ENCODE peak calls at places on chromosomes 2 and 18, in five cellular contexts. Q is H1, O is A549, R is HepG2, D is K562. N is an unnamed sample.

GRCh38 chr2:15758779-15759343 is 167.2 kb downstream of the DDX1 start:
- DNase-seq in D (no peak), R (no peak), Q (peak; percentile 14), O (no peak), N (no peak)

GRCh38 chr2:46276652-46277051 is 20.6 kb upstream of the EPAS1 start:
- DNase-seq in R (no peak), Q (no peak), D (no peak), O (peak; percentile 33), N (no peak)

GRCh38 chr2:23900133-23900926 is 26.6 kb downstream of the ATAD2B start:
- DNase-seq in O (peak; percentile 31), R (no peak), D (no peak), Q (no peak), N (no peak)

GRCh38 chr18:69081846-69082245 is 284.0 kb downstream of the CCDC102B start:
- DNase-seq in Q (no peak), D (no peak), O (no peak), R (no peak), N (no peak)

GRCh38 chr2:73175663-73176204 is 26.6 kb upstream of the NOTO start:
- DNase-seq in Q (peak; percentile 79), R (peak; percentile 53), O (no peak), D (peak; percentile 85), N (no peak)

GRCh38 chr18:34598136-34598635 is 111.9 kb upstream of the DTNA start:
- DNase-seq in Q (no peak), O (no peak), R (no peak), D (no peak), N (no peak)

GRCh38 chr2:137910641-137911040 is 53.6 kb upstream of the HNMT start:
- DNase-seq in R (peak; percentile 55), Q (no peak), D (no peak), O (no peak), N (no peak)

GRCh38 chr18:22504251-22504650 is 86.5 kb upstream of the CTAGE1 start:
- DNase-seq in R (no peak), D (no peak), Q (no peak), O (no peak), N (no peak)

GRCh38 chr2:191501390-191502168 is 176.4 kb upstream of the NABP1 start:
- DNase-seq in D (no peak), R (peak; percentile 35), Q (no peak), O (peak; percentile 33), N (no peak)

DNA sequence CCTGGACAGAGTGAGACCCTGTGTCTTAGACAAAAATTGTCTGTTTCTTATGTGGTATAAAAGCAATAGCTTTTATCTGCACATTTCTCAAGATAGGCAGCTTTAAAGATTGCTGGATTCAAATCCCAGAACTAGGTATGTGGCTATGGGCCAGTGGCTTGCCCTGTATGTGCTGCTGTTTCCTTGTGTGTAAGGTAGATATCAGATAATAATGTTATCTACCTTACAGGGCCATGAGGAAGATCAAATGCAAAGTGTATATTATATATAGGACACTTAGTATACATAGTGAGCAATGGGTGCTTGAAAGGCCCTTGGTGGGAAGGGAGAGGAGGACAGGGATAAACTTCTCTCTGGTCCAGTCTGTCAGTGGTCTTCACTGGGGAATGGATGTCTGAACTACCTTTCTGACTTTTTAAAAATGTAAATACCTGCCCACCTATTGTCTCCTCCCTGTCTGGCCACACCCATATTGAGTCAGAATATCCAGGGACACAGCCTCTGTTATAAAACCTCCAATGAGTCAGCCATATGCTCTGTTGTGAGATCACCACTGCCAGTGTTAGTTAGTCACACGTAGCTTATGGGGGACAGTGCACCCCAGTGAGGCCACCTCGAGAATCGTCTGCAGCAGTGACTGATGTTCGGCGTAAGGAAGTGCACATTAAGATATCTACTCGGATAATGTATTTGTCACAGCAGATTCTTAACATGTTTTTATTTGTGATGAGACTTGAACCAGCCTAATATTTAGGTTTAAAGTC is 383.4 kb downstream of the PTPRM start:
- DNase-seq in O (peak; percentile 66), D (peak; percentile 12), R (peak; percentile 20), Q (no peak), N (no peak)
- TF ChIP-seq KDM1A in O (no peak), D (no peak), R (no peak), Q (no peak), N (no peak)

GRCh38 chr2:113167962-113168340 is 5.8 kb upstream of the PSD4 start:
- DNase-seq in D (no peak), O (no peak), R (no peak), Q (peak; percentile 26), N (no peak)

GRCh38 chr2:113166187-113166645 is 7.6 kb upstream of the PSD4 start:
- DNase-seq in D (no peak), R (peak; percentile 50), Q (no peak), O (no peak), N (no peak)

GRCh38 chr2:113167115-113167932 is 6.4 kb upstream of the PSD4 start:
- DNase-seq in R (peak; percentile 93), D (no peak), Q (peak; percentile 31), O (no peak), N (no peak)

GRCh38 chr2:113171359-113172075 is 2.3 kb upstream of the PSD4 start:
- DNase-seq in Q (no peak), D (no peak), O (no peak), R (no peak), N (no peak)

GRCh38 chr2:113169002-113169530 is 4.7 kb upstream of the PSD4 start:
- DNase-seq in D (no peak), Q (peak; percentile 22), O (no peak), R (no peak), N (no peak)
- TF ChIP-seq KDM1A in D (no peak), Q (no peak), O (no peak), R (no peak), N (no peak)

DNA sequence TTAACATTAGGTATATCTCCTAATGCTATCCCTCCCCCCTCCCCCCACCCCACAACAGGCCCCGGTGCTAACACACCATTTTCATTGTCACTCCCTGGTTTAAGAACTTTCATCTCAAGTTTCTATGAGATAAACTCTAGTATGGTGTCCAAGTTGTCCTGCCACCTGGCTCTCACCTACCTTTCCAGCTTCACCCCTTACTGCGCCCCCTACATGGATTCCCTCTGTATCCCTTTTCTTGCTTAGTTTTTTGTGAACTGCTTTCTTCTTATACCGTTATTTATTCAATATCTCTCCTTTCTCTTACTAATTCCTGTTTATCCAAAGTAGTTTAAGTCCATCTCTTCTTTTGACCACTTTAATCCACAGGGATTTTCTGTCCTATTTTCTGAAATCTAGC is 15.2 kb downstream of the EML4 start:
- DNase-seq in Q (no peak), O (no peak), R (no peak), D (no peak), N (no peak)
- TF ChIP-seq KDM1A in Q (no peak), O (no peak), R (no peak), D (no peak), N (no peak)

DNA sequence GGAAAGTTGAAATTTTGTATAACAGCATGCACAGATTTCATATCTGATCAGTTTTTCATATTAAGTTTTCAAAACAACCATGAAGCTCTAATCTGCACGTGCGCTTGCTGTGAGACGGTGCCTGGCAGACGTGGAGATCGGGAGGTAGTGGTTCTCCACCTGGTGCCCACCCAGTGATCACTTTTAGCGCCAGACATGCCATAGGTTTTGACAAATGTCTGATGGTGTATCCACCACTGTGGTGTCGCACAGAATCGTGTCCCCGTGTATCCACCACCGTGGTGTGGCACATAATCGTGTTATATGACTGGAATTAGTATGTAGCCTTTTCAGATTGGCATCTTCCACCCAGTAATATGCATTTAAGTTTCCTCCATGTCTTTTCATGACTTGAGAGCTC is 40.9 kb upstream of the KCNG2 start:
- DNase-seq in Q (no peak), D (no peak), O (no peak), R (no peak), N (no peak)
- TF ChIP-seq KDM1A in Q (no peak), D (no peak), O (no peak), R (no peak), N (no peak)